ENCODE peak calls at places on chromosomes 5 and 9, in nine cellular contexts. T is CD8-positive, alpha-beta T cell; O is stomach; Y is NCI-H1092; R is Right ventricle myocardium superior; H is NCI-H82; K is GM13976; U is heart left ventricle; I is CD4-positive, alpha-beta T cell. D is an unnamed sample.

GRCh38 chr9:110650991-110651411 is 17.6 kb upstream of the MUSK start:
- DNase-seq in U (no peak), T (no peak), K (no peak), R (no peak), I (no peak), Y (no peak), H (no peak), O (no peak), D (no peak)

GRCh38 chr9:105054488-105054887 is 126.5 kb upstream of the ABCA1 start:
- DNase-seq in K (no peak), I (no peak), U (no peak), T (no peak), O (no peak), Y (no peak), R (no peak), H (no peak), D (no peak)

GRCh38 chr5:37804401-37804800 is 35.4 kb downstream of the GDNF start:
- DNase-seq in U (no peak), Y (no peak), K (no peak), I (no peak), R (no peak), O (no peak), H (no peak), T (no peak), D (no peak)

GRCh38 chr5:44774279-44774880 is 34.4 kb upstream of the MRPS30 start:
- DNase-seq in O (no peak), Y (peak), K (peak), T (no peak), I (no peak), U (no peak), R (no peak), H (peak), D (no peak)

GRCh38 chr5:38913714-38914113 is 67.9 kb downstream of the OSMR start:
- DNase-seq in I (no peak), K (no peak), T (no peak), Y (no peak), R (no peak), U (no peak), H (no peak), O (no peak), D (no peak)

GRCh38 chr5:1503301-1504243 is 20.2 kb downstream of the LPCAT1 start:
- DNase-seq in R (peak), H (no peak), K (peak), U (peak), I (no peak), O (peak), Y (no peak), T (peak), D (no peak)

GRCh38 chr5:51829226-51829625 is 446.0 kb downstream of the ISL1 start:
- DNase-seq in U (no peak), R (no peak), I (no peak), Y (no peak), H (no peak), K (no peak), T (no peak), O (no peak), D (no peak)

GRCh38 chr9:95689669-95690068 is 172.9 kb upstream of the PTCH1 start:
- DNase-seq in H (no peak), T (no peak), U (no peak), I (no peak), Y (no peak), O (no peak), R (no peak), K (no peak), D (no peak)

GRCh38 chr5:14257995-14258403 is 114.9 kb downstream of the TRIO start:
- DNase-seq in Y (no peak), H (no peak), K (peak), I (no peak), U (no peak), O (no peak), R (no peak), T (no peak), D (no peak)

GRCh38 chr9:35538361-35539234 is 48.7 kb downstream of the RUSC2 start:
- DNase-seq in U (peak), Y (no peak), I (no peak), O (peak), T (no peak), H (peak), R (peak), K (no peak), D (no peak)

GRCh38 chr9:93592389-93593021 is 16.1 kb downstream of the PHF2 start:
- DNase-seq in O (no peak), R (no peak), T (no peak), I (no peak), U (no peak), Y (no peak), K (peak), H (peak), D (no peak)

GRCh38 chr9:99634185-99634584 is 187.5 kb upstream of the NR4A3 start:
- DNase-seq in K (no peak), T (no peak), R (no peak), O (no peak), H (no peak), U (no peak), Y (no peak), I (no peak), D (no peak)

GRCh38 chr9:99127372-99128132 is 22.6 kb downstream of the TGFBR1 start:
- DNase-seq in T (no peak), K (no peak), O (no peak), I (no peak), Y (no peak), R (no peak), H (no peak), U (no peak), D (no peak)

GRCh38 chr9:69916950-69917349 is 96.3 kb downstream of the CFAP95 start:
- DNase-seq in Y (no peak), K (no peak), H (no peak), R (no peak), U (no peak), T (no peak), I (no peak), O (no peak), D (no peak)

GRCh38 chr5:109986726-109987125 is 297.0 kb downstream of the MAN2A1 start:
- DNase-seq in I (no peak), H (no peak), R (no peak), O (no peak), Y (no peak), K (no peak), U (no peak), T (no peak), D (no peak)

GRCh38 chr5:172887735-172888134 is 53.7 kb downstream of the ERGIC1 start:
- DNase-seq in I (no peak), T (no peak), K (no peak), Y (no peak), O (no peak), R (no peak), H (no peak), U (peak), D (no peak)

GRCh38 chr9:97858393-97858713 is 5.3 kb downstream of the FOXE1 start:
- DNase-seq in Y (no peak), K (no peak), U (no peak), H (no peak), R (no peak), O (no peak), T (no peak), I (no peak), D (no peak)

GRCh38 chr9:95775191-95775590 is 100.3 kb upstream of the ERCC6L2 start:
- DNase-seq in I (no peak), K (no peak), H (no peak), O (no peak), T (no peak), R (no peak), Y (no peak), U (no peak), D (no peak)

GRCh38 chr9:116701940-116702642 is 15.0 kb downstream of the TRIM32 start:
- DNase-seq in K (no peak), O (no peak), H (no peak), R (no peak), U (no peak), I (no peak), T (no peak), Y (no peak), D (no peak)

GRCh38 chr5:172733179-172733973 is 37.6 kb downstream of the DUSP1 start:
- DNase-seq in K (no peak), O (peak), Y (no peak), I (no peak), R (peak), T (no peak), H (no peak), U (peak), D (no peak)

GRCh38 chr5:41345295-41345694 is 132.0 kb upstream of the C6 start:
- DNase-seq in U (no peak), R (no peak), O (no peak), T (no peak), I (no peak), Y (no peak), K (no peak), H (no peak), D (no peak)

D was measured in GDM1.